ENCODE peak calls at places on chromosomes 1 and 21, in ten cellular contexts. W is left ventricle myocardium inferior, H is neural crest cell, F is bronchial epithelial cell, K is brain microvascular endothelial cell, X is lower leg skin, Q is GM12865, O is chondrocyte, Y is IMR-90, P is heart right ventricle. M is an unnamed sample.

GRCh38 chr1:208731976-208732821 is 488.0 kb upstream of the PLXNA2 start:
- DNase-seq in W (no peak), H (no peak), F (peak), K (no peak), X (no peak), Q (peak), O (no peak), Y (no peak), P (no peak), M (no peak)

GRCh38 chr1:164320780-164321683 is 238.0 kb upstream of the PBX1 start:
- DNase-seq in W (peak), H (peak), F (peak), K (peak), X (no peak), Q (no peak), O (no peak), Y (no peak), P (peak), M (no peak)

GRCh38 chr1:234598974-234599616 is 10.9 kb downstream of the IRF2BP2 start:
- DNase-seq in W (no peak), H (no peak), F (no peak), K (peak), X (peak), Q (no peak), O (no peak), Y (no peak), P (no peak), M (no peak)

GRCh38 chr1:164768619-164769018 is 209.6 kb downstream of the PBX1 start:
- DNase-seq in W (no peak), H (no peak), F (no peak), K (no peak), X (no peak), Q (no peak), O (no peak), Y (no peak), P (no peak), M (no peak)

GRCh38 chr1:184770176-184770575 is 15.5 kb upstream of the EDEM3 start:
- DNase-seq in W (no peak), H (no peak), F (no peak), K (no peak), X (no peak), Q (no peak), O (no peak), Y (no peak), P (no peak), M (no peak)

GRCh38 chr1:51570063-51570720 is 46.7 kb upstream of the OSBPL9 start:
- DNase-seq in W (no peak), H (no peak), F (peak), K (no peak), X (no peak), Q (peak), O (no peak), Y (no peak), P (no peak), M (no peak)

GRCh38 chr1:65167544-65167943 is 19.5 kb downstream of the AK4 start:
- DNase-seq in W (no peak), H (no peak), F (no peak), K (no peak), X (no peak), Q (no peak), O (no peak), Y (no peak), P (no peak), M (no peak)

GRCh38 chr21:14675774-14676530 is 129.8 kb upstream of the SAMSN1 start:
- DNase-seq in W (no peak), H (no peak), F (no peak), K (no peak), X (no peak), Q (peak), O (no peak), Y (no peak), P (no peak), M (no peak)

GRCh38 chr1:72564749-72565148 is 282.4 kb upstream of the NEGR1 start:
- DNase-seq in W (no peak), H (no peak), F (no peak), K (no peak), X (no peak), Q (no peak), O (no peak), Y (no peak), P (no peak), M (no peak)

GRCh38 chr1:172002725-172003345 is 161.5 kb downstream of the DNM3 start:
- DNase-seq in W (no peak), H (peak), F (peak), K (peak), X (no peak), Q (peak), O (no peak), Y (peak), P (no peak), M (no peak)

GRCh38 chr1:208029381-208030319 is 118.7 kb upstream of the CD34 start:
- DNase-seq in W (no peak), H (no peak), F (no peak), K (peak), X (no peak), Q (no peak), O (no peak), Y (peak), P (no peak), M (no peak)

GRCh38 chr1:112395832-112396667 is at the start of gene CTTNBP2NL:
- DNase-seq in W (peak), H (peak), F (peak), K (peak), X (peak), Q (peak), O (peak), Y (peak), P (peak), M (peak)

GRCh38 chr1:183546427-183546826 is 43.8 kb downstream of the NCF2 start:
- DNase-seq in W (no peak), H (no peak), F (no peak), K (no peak), X (no peak), Q (no peak), O (no peak), Y (no peak), P (no peak), M (no peak)

GRCh38 chr1:16053781-16054502 is 10.4 kb downstream of the CLCNKB start:
- DNase-seq in W (no peak), H (no peak), F (no peak), K (no peak), X (no peak), Q (peak), O (no peak), Y (no peak), P (no peak), M (no peak)

GRCh38 chr21:38123626-38124025 is 133.2 kb upstream of the KCNJ15 start:
- DNase-seq in W (no peak), H (no peak), F (no peak), K (no peak), X (no peak), Q (no peak), O (peak), Y (no peak), P (no peak), M (no peak)

GRCh38 chr1:229238231-229238630 is 32.7 kb upstream of the RAB4A start:
- DNase-seq in W (no peak), H (no peak), F (peak), K (no peak), X (no peak), Q (no peak), O (no peak), Y (no peak), P (no peak), M (no peak)

GRCh38 chr1:41162441-41162840 is 79.7 kb downstream of the SCMH1 start:
- DNase-seq in W (no peak), H (no peak), F (no peak), K (no peak), X (no peak), Q (no peak), O (no peak), Y (no peak), P (no peak), M (no peak)

GRCh38 chr21:28781602-28782274 is 210.9 kb downstream of the LTN1 start:
- DNase-seq in W (no peak), H (no peak), F (peak), K (peak), X (no peak), Q (peak), O (no peak), Y (peak), P (no peak), M (no peak)

GRCh38 chr1:234608720-234609527 is 1.1 kb downstream of the IRF2BP2 start:
- DNase-seq in W (peak), H (no peak), F (no peak), K (peak), X (peak), Q (peak), O (peak), Y (no peak), P (peak), M (peak)

GRCh38 chr1:218459878-218460277 is 114.7 kb downstream of the TGFB2 start:
- DNase-seq in W (no peak), H (no peak), F (peak), K (peak), X (no peak), Q (peak), O (no peak), Y (peak), P (no peak), M (no peak)

GRCh38 chr1:174815474-174815908 is 184.3 kb upstream of the CACYBP start:
- DNase-seq in W (no peak), H (no peak), F (no peak), K (no peak), X (no peak), Q (peak), O (no peak), Y (no peak), P (no peak), M (no peak)

GRCh38 chr1:64505232-64505943 is 35.5 kb downstream of the CACHD1 start:
- DNase-seq in W (peak), H (peak), F (no peak), K (no peak), X (peak), Q (no peak), O (peak), Y (no peak), P (peak), M (no peak)

GRCh38 chr1:45250544-45250943 is 44.1 kb upstream of the ZSWIM5 start:
- DNase-seq in W (no peak), H (no peak), F (no peak), K (no peak), X (no peak), Q (no peak), O (no peak), Y (no peak), P (no peak), M (no peak)

GRCh38 chr1:25084407-25084806 is 147.9 kb downstream of the SYF2 start:
- DNase-seq in W (no peak), H (no peak), F (no peak), K (no peak), X (no peak), Q (no peak), O (no peak), Y (no peak), P (no peak), M (no peak)

DNA sequence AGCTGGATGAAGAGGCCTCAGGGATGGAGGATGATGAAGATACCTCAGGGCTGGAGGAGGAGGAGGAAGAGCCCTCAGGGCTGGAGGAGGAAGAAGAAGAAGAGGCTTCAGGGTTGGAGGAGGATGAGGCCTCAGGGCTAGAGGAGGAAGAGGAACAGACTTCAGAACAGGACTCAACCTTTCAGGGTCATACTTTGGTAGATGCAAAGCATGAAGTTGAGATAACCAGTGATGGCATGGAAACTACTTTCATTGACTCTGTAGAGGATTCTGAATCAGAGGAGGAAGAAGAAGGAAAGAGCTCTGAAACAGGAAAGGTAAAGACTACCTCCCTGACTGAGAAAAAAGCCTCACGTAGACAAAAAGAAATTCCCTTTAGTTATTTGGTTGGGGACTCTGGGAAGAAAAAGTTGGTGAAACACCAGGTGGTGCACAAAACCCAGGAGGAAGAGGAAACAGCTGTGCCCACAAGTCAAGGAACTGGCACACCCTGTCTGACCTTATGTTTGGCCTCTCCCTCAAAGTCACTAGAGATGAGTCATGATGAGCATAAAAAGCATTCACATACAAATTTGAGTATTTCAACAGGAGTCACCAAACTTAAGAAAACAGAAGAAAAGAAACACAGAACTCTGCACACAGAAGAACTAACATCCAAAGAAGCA is 15.4 kb downstream of the L1TD1 start:
- DNase-seq in W (no peak), H (no peak), F (peak), K (no peak), X (no peak), Q (no peak), O (no peak), Y (no peak), P (no peak), M (no peak)
- TF ChIP-seq CTCF in W (no peak), H (no peak), F (peak), K (no peak), X (no peak), Q (no peak), O (no peak), Y (no peak), P (no peak), M (no peak)

DNA sequence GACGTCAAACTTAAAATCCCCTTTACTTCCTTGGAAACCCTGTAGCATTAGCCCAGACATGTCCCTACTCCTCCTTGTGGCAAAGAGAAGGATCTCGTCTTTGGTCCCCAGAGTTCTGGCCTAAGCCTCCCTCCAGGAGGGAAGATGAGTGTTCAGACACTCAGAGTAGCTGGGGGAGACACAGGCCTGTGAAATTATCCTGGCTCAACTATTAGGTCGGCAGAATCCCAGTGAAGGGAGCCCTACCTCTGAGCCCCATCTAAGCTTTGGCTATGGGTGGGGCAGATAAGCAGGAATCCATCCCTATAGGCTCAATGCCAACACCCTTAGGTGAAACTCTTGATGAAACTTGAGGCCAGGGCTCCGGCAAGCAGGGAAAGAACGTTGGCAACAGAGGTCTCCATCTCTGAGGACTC is 1.7 kb upstream of the SFN start:
- DNase-seq in W (no peak), H (no peak), F (peak), K (peak), X (no peak), Q (no peak), O (no peak), Y (peak), P (no peak), M (no peak)
- TF ChIP-seq CTCF in W (no peak), H (peak), F (peak), K (peak), X (no peak), Q (no peak), O (peak), Y (peak), P (no peak), M (no peak)

GRCh38 chr1:6207075-6207885 is 1.4 kb downstream of the RNF207 start:
- DNase-seq in W (no peak), H (no peak), F (no peak), K (no peak), X (no peak), Q (no peak), O (no peak), Y (no peak), P (peak), M (no peak)

GRCh38 chr1:6210606-6211355 is 4.9 kb downstream of the RNF207 start:
- DNase-seq in W (no peak), H (no peak), F (no peak), K (no peak), X (no peak), Q (no peak), O (no peak), Y (no peak), P (no peak), M (no peak)

GRCh38 chr1:6207921-6208320 is 2.0 kb downstream of the RNF207 start:
- DNase-seq in W (no peak), H (no peak), F (no peak), K (no peak), X (no peak), Q (no peak), O (no peak), Y (no peak), P (no peak), M (no peak)

GRCh38 chr1:6209661-6210605 is 4.0 kb downstream of the RNF207 start:
- DNase-seq in W (no peak), H (peak), F (no peak), K (no peak), X (no peak), Q (peak), O (no peak), Y (no peak), P (no peak), M (no peak)

DNA sequence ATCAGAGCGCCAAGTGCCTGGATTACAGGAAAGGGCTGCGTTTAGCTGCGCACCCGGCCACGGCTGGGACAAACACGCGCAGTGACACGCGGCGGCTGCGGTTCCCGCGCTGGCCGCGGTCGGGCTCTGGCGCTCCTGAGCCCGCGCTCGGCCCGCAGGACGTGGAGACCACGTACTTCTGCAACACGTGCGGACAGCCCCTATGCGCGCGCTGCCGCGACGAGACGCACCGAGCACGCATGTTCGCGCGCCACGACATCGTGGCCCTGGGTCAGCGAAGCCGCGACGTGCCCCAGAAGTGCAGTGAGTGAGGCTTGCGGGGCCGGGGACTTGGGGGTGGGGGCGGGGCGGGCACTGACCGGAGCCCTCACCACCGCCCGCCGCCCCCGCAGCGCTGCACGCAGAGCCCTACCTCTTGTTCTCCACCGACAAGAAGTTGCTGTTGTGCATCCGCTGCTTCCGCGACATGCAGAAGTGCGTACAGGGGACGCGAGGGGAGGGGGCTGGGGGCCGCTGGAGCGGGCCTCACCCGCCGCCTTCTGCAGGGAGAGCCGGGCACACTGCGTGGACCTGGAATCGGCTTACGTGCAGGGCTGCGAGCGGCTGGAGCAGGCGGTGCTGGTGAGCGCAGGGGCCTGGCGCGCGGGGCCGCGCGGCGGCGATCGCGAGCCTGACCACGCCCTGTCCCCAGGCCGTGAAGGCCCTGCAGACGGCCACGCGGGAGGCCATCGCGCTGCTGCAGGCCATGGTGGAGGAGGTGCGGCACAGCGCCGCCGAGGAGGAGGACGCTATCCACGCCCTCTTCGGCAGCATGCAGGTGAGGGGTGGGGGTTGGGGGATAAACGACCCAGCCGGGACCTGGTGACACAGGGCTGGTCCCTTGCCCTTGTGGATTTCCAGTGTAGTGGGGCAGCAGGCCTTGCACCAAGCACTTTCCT is 3.1 kb downstream of the RNF207 start:
- DNase-seq in W (peak), H (peak), F (no peak), K (no peak), X (no peak), Q (peak), O (no peak), Y (peak), P (peak), M (no peak)
- TF ChIP-seq CTCF in W (peak), H (peak), F (no peak), K (peak), X (no peak), Q (peak), O (peak), Y (peak), P (peak), M (no peak)

DNA sequence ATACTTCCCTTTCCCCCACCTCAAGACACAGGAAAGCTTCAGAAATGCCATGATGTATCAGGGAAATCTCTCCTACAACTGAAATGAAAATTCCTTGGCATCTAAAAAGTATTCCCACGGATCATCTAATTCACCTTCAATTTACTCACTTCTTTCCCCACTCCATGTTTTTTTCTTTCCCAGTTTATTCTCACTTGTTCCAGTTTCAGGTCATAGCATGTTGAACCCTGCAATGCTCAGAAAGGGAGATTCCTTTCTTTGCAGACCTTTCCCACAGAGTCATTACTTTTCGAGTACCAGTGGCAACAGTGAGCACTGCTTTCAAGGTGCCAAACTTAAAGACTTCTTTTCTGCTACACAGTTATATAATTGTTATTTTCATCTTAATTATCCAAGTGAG is 305.0 kb downstream of the VAV3 start:
- DNase-seq in W (no peak), H (no peak), F (peak), K (no peak), X (no peak), Q (no peak), O (no peak), Y (no peak), P (no peak), M (no peak)
- TF ChIP-seq CTCF in W (no peak), H (no peak), F (no peak), K (no peak), X (no peak), Q (no peak), O (no peak), Y (no peak), P (no peak), M (no peak)

GRCh38 chr21:39445339-39446269 is at the start of gene LCA5L:
- DNase-seq in W (peak), H (peak), F (peak), K (peak), X (peak), Q (peak), O (peak), Y (peak), P (peak), M (peak)
- TF ChIP-seq CTCF in W (no peak), H (peak), F (peak), K (peak), X (no peak), Q (peak), O (peak), Y (peak), P (peak), M (no peak)

DNA sequence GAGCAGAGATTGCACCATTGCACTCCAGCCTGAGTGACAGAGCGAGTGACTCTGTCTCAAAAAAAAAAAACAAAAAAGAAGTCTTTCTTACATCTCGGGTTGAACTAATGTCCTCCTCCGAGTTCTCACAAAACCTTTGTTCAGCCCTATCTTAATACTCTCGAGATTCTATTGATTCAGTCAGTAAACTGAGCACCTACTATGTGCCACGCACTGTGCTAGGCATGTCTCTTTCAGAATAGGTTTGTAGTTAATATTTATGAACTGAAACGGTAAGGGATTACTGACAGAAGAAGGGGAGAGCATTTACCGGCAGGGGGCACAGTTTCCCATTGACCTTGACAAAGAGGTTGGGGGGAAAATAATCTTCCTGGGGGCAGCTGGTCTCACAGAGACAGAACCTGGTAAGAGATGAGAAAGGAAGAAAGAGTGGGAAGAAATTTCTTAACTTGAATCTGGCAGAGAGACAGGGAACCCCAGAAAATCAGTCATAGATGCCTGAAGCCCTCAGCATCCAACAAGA is 3.4 kb downstream of the PIAS3 start:
- DNase-seq in W (no peak), H (no peak), F (no peak), K (no peak), X (no peak), Q (peak), O (no peak), Y (no peak), P (no peak), M (no peak)
- TF ChIP-seq CTCF in W (no peak), H (no peak), F (no peak), K (peak), X (no peak), Q (peak), O (peak), Y (no peak), P (no peak), M (no peak)